ENCODE peak calls at places on chromosomes 12 and 14, in four cellular contexts. A, J, W and N are unnamed samples.

GRCh38 chr12:50986961-50987737 is 34.8 kb downstream of the HIGD1C start:
- DNase-seq in A (no peak), J (peak), W (no peak), N (peak)

GRCh38 chr12:84397279-84397678 is 515.3 kb downstream of the SLC6A15 start:
- DNase-seq in A (no peak), J (no peak), W (no peak), N (peak)

GRCh38 chr12:27383429-27384260 is 51.0 kb downstream of the BMAL2 start:
- DNase-seq in A (peak), J (peak), W (peak), N (peak)

GRCh38 chr12:58443273-58443980 is 476.9 kb downstream of the LRIG3 start:
- DNase-seq in A (peak), J (peak), W (no peak), N (peak)

GRCh38 chr12:95418142-95418541 is 55.8 kb upstream of the METAP2 start:
- DNase-seq in A (no peak), J (no peak), W (no peak), N (no peak)

GRCh38 chr14:62654641-62655040 is 390.6 kb downstream of the KCNH5 start:
- DNase-seq in A (no peak), J (no peak), W (no peak), N (no peak)

GRCh38 chr12:62862259-62862881 is 72.6 kb downstream of the PPM1H start:
- DNase-seq in A (no peak), J (no peak), W (no peak), N (no peak)

GRCh38 chr12:91432079-91432478 is 249.5 kb upstream of the DCN start:
- DNase-seq in A (no peak), J (no peak), W (no peak), N (no peak)

GRCh38 chr14:24145700-24146621 is at the start of gene PSME2:
- DNase-seq in A (no peak), J (no peak), W (no peak), N (no peak)

DNA sequence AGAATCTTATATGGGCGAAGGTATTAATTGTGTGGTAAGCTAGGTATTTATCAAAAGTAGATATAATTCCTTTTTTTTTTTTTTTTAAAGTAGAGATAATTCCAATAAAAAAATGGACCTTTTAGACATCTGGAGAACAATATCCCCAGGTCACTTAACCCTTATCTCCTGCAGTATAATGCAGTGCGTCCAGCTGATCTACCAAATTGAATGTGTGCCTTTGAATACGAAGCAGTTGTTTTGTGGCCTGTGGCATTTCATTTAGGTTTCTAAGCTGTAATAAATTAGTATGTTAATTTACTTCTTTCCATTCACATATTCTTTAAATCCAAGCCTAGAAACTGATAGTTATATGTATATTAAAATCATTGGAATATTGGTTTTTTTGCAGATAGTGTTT is 3.1 kb downstream of the FUT8 start:
- DNase-seq in A (no peak), J (no peak), W (no peak), N (peak)
- TF ChIP-seq TCF12 in A (no peak), J (no peak), W (no peak), N (no peak)

GRCh38 chr12:120013659-120014380 is 24.8 kb downstream of the BICDL1 start:
- DNase-seq in A (no peak), J (peak), W (peak), N (no peak)
- TF ChIP-seq TCF12 in A (no peak), J (no peak), W (no peak), N (no peak)

DNA sequence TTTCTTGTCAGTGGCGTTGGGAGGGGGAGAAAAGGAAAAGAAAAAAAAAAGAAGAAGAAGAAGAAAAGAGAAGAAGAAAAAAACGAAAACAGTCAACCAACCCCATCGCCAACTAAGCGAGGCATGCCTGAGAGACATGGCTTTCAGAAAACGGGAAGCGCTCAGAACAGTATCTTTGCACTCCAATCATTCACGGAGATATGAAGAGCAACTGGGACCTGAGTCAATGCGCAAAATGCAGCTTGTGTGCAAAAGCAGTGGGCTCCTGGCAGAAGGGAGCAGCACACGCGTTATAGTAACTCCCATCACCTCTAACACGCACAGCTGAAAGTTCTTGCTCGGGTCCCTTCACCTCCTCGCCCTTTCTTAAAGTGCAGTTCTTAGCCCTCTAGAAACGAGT is 1.9 kb downstream of the ASCL1 start:
- DNase-seq in A (no peak), J (no peak), W (no peak), N (no peak)
- TF ChIP-seq TCF12 in A (no peak), J (no peak), W (no peak), N (no peak)

DNA sequence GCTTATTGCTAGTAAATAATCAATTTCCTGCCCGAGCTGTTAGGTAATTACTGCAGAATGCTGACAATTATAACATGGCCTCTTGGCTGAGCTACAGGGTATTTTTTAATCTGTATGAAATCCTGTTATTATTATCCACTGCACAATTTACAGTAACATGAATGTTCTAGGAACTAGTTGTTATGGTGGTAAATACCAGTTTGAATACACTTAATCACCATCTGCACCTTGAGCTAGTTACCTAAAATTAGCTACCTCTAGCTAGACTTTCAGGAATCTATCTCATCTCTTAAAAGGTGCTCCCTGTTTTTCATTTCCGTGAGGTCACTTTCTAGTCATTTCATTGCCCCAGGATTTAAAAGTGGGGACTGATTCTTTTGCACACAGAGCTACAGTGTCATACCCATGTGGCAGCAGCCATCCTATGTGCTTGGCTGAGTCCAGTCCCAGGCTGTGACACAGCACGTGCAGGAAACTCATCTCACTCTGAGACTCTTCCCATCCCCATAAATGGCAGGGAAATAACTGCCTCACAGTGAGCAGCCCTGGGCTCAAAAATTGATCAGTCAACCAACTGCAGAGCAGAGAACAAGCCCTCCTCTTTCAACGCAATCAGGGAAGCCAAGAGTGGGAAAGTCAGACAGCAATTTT is 37.6 kb downstream of the DCP1B start:
- DNase-seq in A (no peak), J (no peak), W (no peak), N (no peak)
- TF ChIP-seq TCF12 in A (no peak), J (no peak), W (no peak), N (no peak)

GRCh38 chr14:69580009-69580577 is 5.4 kb upstream of the CCDC177 start:
- DNase-seq in A (peak), J (peak), W (no peak), N (peak)
- TF ChIP-seq TCF12 in A (no peak), J (no peak), W (no peak), N (no peak)

DNA sequence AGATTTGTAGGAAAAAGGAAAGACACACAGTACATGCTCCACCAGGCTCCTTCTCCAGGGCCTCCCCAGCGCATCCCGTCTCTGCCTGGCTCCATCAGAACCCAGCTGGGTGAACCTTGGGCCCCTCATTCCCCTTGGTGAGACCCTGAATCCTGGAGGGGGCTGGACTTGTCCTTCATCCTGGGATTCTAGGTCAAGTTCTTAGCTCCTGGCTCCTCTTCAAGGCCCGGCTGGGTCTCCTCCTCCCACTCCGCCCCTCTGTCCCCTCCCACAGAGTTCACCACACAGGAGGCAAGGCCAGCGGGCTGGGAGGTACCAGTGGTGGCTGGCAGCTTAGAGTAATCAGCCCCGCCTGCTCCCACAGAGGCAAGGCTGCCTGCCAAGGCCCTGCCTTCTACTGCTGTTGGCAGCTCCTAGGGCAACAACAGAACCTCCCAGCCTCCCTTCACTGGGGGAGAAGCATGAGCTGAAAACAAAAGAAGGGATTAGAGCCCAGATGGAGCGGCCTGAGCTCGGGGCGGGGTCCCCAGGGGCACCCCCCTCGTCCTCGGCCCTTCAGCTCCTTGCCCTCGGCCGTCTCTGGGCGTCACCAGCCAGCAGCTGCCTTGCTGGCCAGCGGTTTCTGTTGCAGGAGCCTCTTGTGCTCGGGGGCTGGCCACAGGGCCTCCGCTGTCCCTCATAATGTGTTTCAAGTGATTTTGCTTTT is 49.4 kb downstream of the PSMA6 start:
- DNase-seq in A (no peak), J (peak), W (no peak), N (peak)
- TF ChIP-seq TCF12 in A (no peak), J (no peak), W (no peak), N (peak)

DNA sequence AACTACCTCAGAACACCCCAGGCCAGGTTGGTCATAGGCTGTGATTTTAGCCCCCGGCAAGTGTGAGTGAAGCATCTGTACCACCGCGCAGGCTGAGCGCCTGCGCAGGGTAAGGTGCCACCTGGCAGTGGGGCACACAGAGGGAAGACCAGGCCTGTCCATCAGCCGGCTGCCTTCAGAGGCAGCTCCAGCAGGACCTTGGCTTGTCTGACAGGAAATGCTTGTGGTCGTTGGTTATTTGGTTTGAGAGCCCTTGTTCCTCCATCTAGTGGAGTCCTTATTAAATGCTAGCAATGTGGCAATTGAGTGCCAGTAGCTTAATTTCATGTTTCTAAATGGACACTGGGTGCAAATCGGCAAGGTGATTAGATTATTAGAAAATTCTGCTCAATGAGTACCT is 27.5 kb downstream of the SLC25A29 start:
- DNase-seq in A (no peak), J (peak), W (no peak), N (no peak)
- TF ChIP-seq TCF12 in A (no peak), J (no peak), W (no peak), N (no peak)

DNA sequence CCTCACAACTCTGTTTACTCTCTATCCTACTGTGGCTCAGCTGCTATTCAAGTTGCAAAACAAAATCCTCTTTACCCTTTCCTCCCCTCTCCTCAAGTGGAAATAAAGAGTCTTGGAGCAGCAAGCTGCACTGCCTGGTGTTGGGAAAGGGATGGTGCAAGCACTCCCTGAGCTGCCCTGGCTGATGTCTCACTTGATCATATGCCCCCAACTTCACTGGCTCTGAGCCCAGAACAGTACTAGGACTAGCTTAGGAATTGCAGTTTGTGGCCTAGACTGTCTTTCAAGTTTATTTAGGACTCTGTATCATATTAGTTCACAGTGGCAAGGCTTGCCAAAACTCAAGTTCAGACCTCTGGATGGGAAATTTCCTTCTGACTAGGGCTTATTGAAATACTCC is 1683.8 kb upstream of the SEL1L start:
- DNase-seq in A (no peak), J (no peak), W (no peak), N (no peak)
- TF ChIP-seq TCF12 in A (no peak), J (no peak), W (no peak), N (no peak)

DNA sequence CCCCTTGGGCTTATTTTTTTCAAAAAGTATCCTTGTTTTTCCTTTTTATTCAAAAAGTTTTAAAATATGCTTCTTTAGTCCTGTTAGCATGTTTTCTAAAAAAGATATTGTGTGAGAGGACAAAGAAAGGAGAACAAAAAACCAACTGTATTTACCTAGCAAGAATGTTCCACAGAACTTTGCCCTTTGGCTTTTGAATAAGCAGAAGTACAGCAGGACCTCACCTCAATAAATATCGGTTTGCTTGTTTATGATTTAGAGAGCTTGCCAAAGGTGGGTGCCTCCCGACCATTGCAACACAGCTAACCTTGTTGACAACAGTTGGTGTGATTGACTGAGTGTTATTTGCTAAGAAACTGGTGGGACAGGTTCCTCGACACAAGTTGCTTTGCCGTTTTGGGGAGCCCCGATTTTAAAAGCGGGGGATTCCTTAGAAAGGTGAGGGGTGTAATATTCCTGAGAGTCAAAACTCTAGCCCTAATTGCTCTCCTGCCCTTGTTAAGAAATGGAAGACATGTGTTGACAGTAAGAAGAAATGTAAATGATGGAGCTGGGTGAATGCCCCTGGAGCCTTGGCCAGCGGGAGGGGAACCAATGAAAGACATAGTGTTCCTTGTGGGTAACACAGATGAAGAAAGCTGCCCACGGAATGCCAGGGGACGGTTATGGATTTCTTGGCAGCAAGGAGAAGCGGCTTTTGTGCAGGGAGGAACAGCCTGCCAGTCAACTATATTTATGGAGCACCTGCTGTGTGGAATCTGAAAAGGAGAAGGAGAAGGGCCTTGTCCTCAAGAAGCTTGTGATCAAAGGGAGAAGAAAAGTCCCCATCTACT is 13.7 kb downstream of the MYBPC1 start:
- DNase-seq in A (no peak), J (peak), W (no peak), N (no peak)
- TF ChIP-seq TCF12 in A (no peak), J (no peak), W (no peak), N (no peak)